ENCODE peak calls at places on chromosomes 13 and 19, in ten cellular contexts. One of them, this sample, is unnamed.
A peak's percentile ranks its signal among the peaks of the same experiment; 100 is the strongest.

GRCh38 chr13:97225533-97225932 is 3.4 kb downstream of the MBNL2 start:
- DNase-seq in OCI-LY7: peak; percentile 37
- DNase-seq in cardiac muscle cell: no peak
- DNase-seq in thoracic aorta: no peak
- DNase-seq in adrenal gland: no peak
- DNase-seq in stomach: no peak
- DNase-seq in endothelial cell of umbilical vein: peak; percentile 41
- DNase-seq in K562: no peak
- DNase-seq in PC-3: no peak
- DNase-seq in HCT116: no peak
- DNase-seq in this sample: no peak

GRCh38 chr13:97429681-97430081 is 4.3 kb upstream of the RAP2A start:
- DNase-seq in adrenal gland: no peak
- DNase-seq in OCI-LY7: no peak
- DNase-seq in cardiac muscle cell: peak; percentile 36
- DNase-seq in stomach: no peak
- DNase-seq in endothelial cell of umbilical vein: no peak
- DNase-seq in K562: no peak
- DNase-seq in HCT116: no peak
- DNase-seq in PC-3: no peak
- DNase-seq in thoracic aorta: no peak
- DNase-seq in this sample: no peak

GRCh38 chr19:6236310-6237291 is 43.2 kb downstream of the MLLT1 start:
- DNase-seq in OCI-LY7: no peak
- DNase-seq in adrenal gland: peak; percentile 82
- DNase-seq in endothelial cell of umbilical vein: peak; percentile 42
- DNase-seq in PC-3: peak; percentile 92
- DNase-seq in HCT116: no peak
- DNase-seq in stomach: peak; percentile 99
- DNase-seq in thoracic aorta: no peak
- DNase-seq in K562: no peak
- DNase-seq in cardiac muscle cell: no peak
- DNase-seq in this sample: no peak

GRCh38 chr13:30872685-30873443 is 33.2 kb upstream of the MEDAG start:
- DNase-seq in PC-3: no peak
- DNase-seq in K562: no peak
- DNase-seq in HCT116: no peak
- DNase-seq in cardiac muscle cell: peak; percentile 91
- DNase-seq in endothelial cell of umbilical vein: peak; percentile 97
- DNase-seq in OCI-LY7: no peak
- DNase-seq in stomach: no peak
- DNase-seq in adrenal gland: no peak
- DNase-seq in thoracic aorta: no peak
- DNase-seq in this sample: no peak

GRCh38 chr13:110380359-110381028 is 73.4 kb downstream of the COL4A2 start:
- DNase-seq in endothelial cell of umbilical vein: peak; percentile 23
- DNase-seq in HCT116: no peak
- DNase-seq in PC-3: peak; percentile 74
- DNase-seq in thoracic aorta: no peak
- DNase-seq in OCI-LY7: no peak
- DNase-seq in stomach: no peak
- DNase-seq in adrenal gland: no peak
- DNase-seq in K562: no peak
- DNase-seq in cardiac muscle cell: peak; percentile 79
- DNase-seq in this sample: no peak

GRCh38 chr13:52892925-52893324 is 44.5 kb upstream of the PCDH8 start:
- DNase-seq in PC-3: peak; percentile 2
- DNase-seq in HCT116: no peak
- DNase-seq in thoracic aorta: no peak
- DNase-seq in OCI-LY7: no peak
- DNase-seq in K562: no peak
- DNase-seq in adrenal gland: no peak
- DNase-seq in endothelial cell of umbilical vein: no peak
- DNase-seq in cardiac muscle cell: no peak
- DNase-seq in stomach: peak; percentile 31
- DNase-seq in this sample: no peak

GRCh38 chr19:24140099-24140498 is 53.1 kb downstream of the ZNF254 start:
- DNase-seq in stomach: no peak
- DNase-seq in HCT116: no peak
- DNase-seq in PC-3: peak; percentile 89
- DNase-seq in endothelial cell of umbilical vein: peak; percentile 24
- DNase-seq in thoracic aorta: no peak
- DNase-seq in adrenal gland: no peak
- DNase-seq in OCI-LY7: no peak
- DNase-seq in K562: peak; percentile 9
- DNase-seq in cardiac muscle cell: peak; percentile 84
- DNase-seq in this sample: no peak

GRCh38 chr19:6696239-6696820 is 24.1 kb downstream of the C3 start:
- DNase-seq in PC-3: no peak
- DNase-seq in endothelial cell of umbilical vein: no peak
- DNase-seq in HCT116: no peak
- DNase-seq in adrenal gland: no peak
- DNase-seq in thoracic aorta: no peak
- DNase-seq in stomach: no peak
- DNase-seq in cardiac muscle cell: no peak
- DNase-seq in K562: no peak
- DNase-seq in OCI-LY7: no peak
- DNase-seq in this sample: no peak

DNA sequence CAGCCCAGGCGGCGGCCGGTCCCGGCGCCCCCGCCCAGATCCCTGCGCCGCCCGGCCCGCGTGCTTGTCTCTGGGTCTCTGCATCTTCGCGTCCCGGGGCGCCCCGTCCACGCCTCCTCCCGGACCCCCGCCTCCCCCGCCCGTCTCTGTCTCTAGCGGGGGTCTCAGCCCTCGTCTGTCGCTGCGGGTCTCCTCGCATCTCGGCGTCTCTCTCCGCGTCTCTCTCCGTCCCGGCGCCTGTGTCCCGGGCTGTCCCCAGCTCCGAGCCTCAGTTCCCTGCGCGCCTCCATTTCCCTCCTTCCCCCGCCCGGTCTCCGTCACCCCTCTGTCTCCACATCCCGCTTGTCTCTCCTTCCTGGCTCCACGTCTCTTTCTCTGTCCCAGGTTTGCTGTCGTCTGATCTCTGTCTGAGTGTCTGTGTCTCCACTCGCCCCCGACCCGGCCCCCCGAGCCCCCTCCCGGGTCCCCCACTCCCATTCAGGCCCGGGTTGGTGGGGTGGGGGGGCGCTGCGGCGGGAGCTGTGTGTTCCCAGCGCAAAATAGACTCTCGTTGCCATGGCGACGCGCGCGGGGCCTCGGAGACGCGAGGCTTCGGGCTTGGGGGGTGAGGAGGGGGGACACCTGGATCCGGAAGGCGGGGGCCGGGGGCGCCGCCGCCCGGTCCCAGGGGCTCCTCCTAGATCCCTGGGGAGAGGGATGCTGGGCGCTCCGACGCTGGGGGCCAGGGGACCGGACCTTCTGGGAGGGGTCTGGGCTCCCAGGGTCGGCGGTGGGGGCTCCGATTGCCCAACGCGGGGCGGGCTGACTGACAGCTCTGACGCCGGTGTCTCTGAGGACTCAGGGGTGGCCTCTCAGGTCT is 8.7 kb upstream of the SHISA7 start:
- DNase-seq in thoracic aorta: no peak
- DNase-seq in adrenal gland: peak; percentile 59
- DNase-seq in stomach: no peak
- DNase-seq in cardiac muscle cell: no peak
- DNase-seq in HCT116: no peak
- DNase-seq in OCI-LY7: no peak
- DNase-seq in K562: peak; percentile 44
- DNase-seq in endothelial cell of umbilical vein: no peak
- DNase-seq in PC-3: no peak
- DNase-seq in this sample: no peak
- TF ChIP-seq CTCF in thoracic aorta: no peak
- TF ChIP-seq CTCF in adrenal gland: no peak
- TF ChIP-seq CTCF in stomach: no peak
- TF ChIP-seq CTCF in cardiac muscle cell: no peak
- TF ChIP-seq CTCF in HCT116: no peak
- TF ChIP-seq CTCF in OCI-LY7: no peak
- TF ChIP-seq CTCF in K562: no peak
- TF ChIP-seq CTCF in endothelial cell of umbilical vein: no peak
- TF ChIP-seq CTCF in PC-3: no peak
- TF ChIP-seq CTCF in this sample: no peak

DNA sequence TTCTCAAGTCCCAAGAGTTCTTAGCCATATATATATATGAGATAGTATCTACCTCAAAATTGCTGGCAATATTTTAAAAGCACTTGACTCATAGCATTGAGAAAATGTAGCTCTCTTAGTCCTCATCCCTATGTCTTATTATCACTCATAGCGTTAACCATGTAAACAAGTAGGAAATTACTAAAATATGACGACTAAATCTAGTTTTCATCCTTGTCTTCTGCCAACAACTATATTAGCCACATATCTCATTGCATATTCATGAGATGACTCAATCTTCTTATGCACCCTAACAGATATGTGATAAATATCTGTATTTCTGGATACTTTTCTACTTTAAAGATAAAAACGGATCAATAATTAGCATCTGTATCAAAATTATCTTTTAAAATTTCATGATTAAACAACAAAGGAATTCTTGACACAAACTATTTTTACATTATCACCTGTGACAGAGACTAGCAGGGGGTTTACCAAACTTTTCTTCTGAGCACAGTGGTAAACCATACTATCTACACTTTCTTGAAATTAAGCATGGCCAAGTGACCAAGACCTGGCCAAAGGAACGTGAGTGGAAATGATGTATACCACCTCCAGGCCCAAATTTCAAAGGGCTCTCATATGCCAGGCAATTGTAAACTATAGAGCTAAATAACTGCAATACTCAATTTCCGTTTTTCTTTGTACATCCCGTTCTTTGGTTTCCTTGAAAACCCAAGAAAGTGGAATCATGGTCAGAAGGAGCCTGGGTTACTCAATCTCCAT is 45.7 kb downstream of the ZC3H13 start:
- DNase-seq in HCT116: no peak
- DNase-seq in PC-3: no peak
- DNase-seq in endothelial cell of umbilical vein: no peak
- DNase-seq in adrenal gland: no peak
- DNase-seq in cardiac muscle cell: no peak
- DNase-seq in thoracic aorta: no peak
- DNase-seq in K562: no peak
- DNase-seq in stomach: no peak
- DNase-seq in OCI-LY7: no peak
- DNase-seq in this sample: no peak
- H3K27ac ChIP-seq in HCT116: no peak overlapping the region
- H3K27ac ChIP-seq in PC-3: no peak overlapping the region
- H3K27ac ChIP-seq in endothelial cell of umbilical vein: no peak overlapping the region
- H3K27ac ChIP-seq in adrenal gland: no peak overlapping the region
- H3K27ac ChIP-seq in cardiac muscle cell: no peak overlapping the region
- H3K27ac ChIP-seq in thoracic aorta: no peak overlapping the region
- H3K27ac ChIP-seq in K562: no peak overlapping the region
- H3K27ac ChIP-seq in stomach: no peak overlapping the region
- H3K27ac ChIP-seq in OCI-LY7: no peak overlapping the region
- H3K27ac ChIP-seq in this sample: no peak overlapping the region

GRCh38 chr13:106349080-106349841 is 186.2 kb downstream of the EFNB2 start:
- DNase-seq in endothelial cell of umbilical vein: peak; percentile 99
- DNase-seq in thoracic aorta: no peak
- DNase-seq in stomach: peak; percentile 69
- DNase-seq in adrenal gland: no peak
- DNase-seq in PC-3: peak; percentile 83
- DNase-seq in HCT116: peak; percentile 94
- DNase-seq in cardiac muscle cell: peak; percentile 10
- DNase-seq in K562: no peak
- DNase-seq in OCI-LY7: no peak
- DNase-seq in this sample: no peak
- H3K4me3 ChIP-seq in endothelial cell of umbilical vein: peak overlapping the region; percentile 52
- H3K4me3 ChIP-seq in thoracic aorta: peak overlapping the region; percentile 67
- H3K4me3 ChIP-seq in stomach: peak overlapping the region; percentile 37
- H3K4me3 ChIP-seq in adrenal gland: no peak overlapping the region
- H3K4me3 ChIP-seq in PC-3: peak overlapping the region; percentile 65
- H3K4me3 ChIP-seq in HCT116: peak overlapping the region; percentile 58
- H3K4me3 ChIP-seq in cardiac muscle cell: peak overlapping the region; percentile 28
- H3K4me3 ChIP-seq in K562: no peak overlapping the region
- H3K4me3 ChIP-seq in OCI-LY7: no peak overlapping the region
- H3K4me3 ChIP-seq in this sample: peak overlapping the region; percentile 60

GRCh38 chr19:46299695-46300094 is 2.9 kb downstream of the HIF3A start:
- DNase-seq in stomach: no peak
- DNase-seq in adrenal gland: peak; percentile 54
- DNase-seq in PC-3: no peak
- DNase-seq in cardiac muscle cell: peak; percentile 38
- DNase-seq in OCI-LY7: no peak
- DNase-seq in K562: no peak
- DNase-seq in thoracic aorta: no peak
- DNase-seq in endothelial cell of umbilical vein: no peak
- DNase-seq in HCT116: no peak
- DNase-seq in this sample: no peak

GRCh38 chr19:46298477-46299003 is 1.7 kb downstream of the HIF3A start:
- DNase-seq in thoracic aorta: no peak
- DNase-seq in adrenal gland: peak; percentile 58
- DNase-seq in endothelial cell of umbilical vein: peak; percentile 18
- DNase-seq in cardiac muscle cell: no peak
- DNase-seq in PC-3: no peak
- DNase-seq in HCT116: no peak
- DNase-seq in stomach: no peak
- DNase-seq in K562: no peak
- DNase-seq in OCI-LY7: no peak
- DNase-seq in this sample: no peak

GRCh38 chr19:46296722-46297431 is at the start of gene HIF3A:
- DNase-seq in adrenal gland: peak; percentile 78
- DNase-seq in PC-3: no peak
- DNase-seq in stomach: peak; percentile 78
- DNase-seq in OCI-LY7: no peak
- DNase-seq in K562: peak; percentile 10
- DNase-seq in thoracic aorta: no peak
- DNase-seq in endothelial cell of umbilical vein: peak; percentile 64
- DNase-seq in cardiac muscle cell: peak; percentile 85
- DNase-seq in HCT116: no peak
- DNase-seq in this sample: no peak

GRCh38 chr19:46299004-46299509 is 2.2 kb downstream of the HIF3A start:
- DNase-seq in OCI-LY7: no peak
- DNase-seq in thoracic aorta: peak; percentile 74
- DNase-seq in PC-3: peak; percentile 76
- DNase-seq in stomach: peak; percentile 99
- DNase-seq in HCT116: peak; percentile 45
- DNase-seq in adrenal gland: peak; percentile 98
- DNase-seq in endothelial cell of umbilical vein: peak; percentile 95
- DNase-seq in cardiac muscle cell: peak; percentile 97
- DNase-seq in K562: peak; percentile 7
- DNase-seq in this sample: no peak

DNA sequence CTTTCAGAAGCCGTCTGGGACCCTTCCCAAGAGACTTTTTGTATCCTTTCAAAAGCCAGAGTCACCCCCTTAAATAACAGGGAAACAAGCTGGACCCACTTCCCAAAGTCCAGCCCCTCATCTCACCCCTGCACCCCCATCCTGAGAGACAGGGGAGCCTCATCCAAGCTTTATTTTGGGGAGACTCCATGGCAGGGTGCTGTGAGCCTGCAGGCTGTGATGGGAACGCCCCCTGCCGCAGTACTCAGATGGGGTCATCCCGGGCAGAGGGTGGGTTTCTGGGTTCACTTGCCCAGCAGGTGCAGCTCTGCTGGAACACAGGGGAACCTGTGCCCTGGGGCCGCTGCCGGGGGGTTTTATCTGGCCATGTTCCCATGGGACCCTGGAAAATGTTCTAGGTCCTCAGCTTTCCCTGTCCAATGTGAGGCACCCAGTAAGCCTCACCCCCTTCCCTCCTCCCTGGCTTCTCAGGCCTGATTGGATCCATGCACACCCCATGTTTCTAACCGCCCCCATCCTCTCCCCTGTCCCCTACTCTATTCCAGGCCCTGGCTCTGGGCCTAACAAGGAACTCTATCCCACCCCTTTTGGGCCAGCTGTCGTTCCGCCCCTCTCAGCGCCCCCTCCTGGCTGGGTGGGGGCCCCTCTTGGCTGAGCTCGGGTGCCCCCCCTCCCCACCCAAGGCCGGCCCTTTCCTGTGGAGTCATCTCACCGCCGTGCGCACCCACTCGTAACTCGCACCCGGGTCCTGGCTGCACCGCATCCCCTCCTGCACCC is 1.0 kb downstream of the HIF3A start:
- DNase-seq in cardiac muscle cell: peak; percentile 92
- DNase-seq in HCT116: no peak
- DNase-seq in stomach: peak; percentile 50
- DNase-seq in thoracic aorta: peak; percentile 47
- DNase-seq in endothelial cell of umbilical vein: peak; percentile 43
- DNase-seq in K562: peak; percentile 20
- DNase-seq in adrenal gland: peak; percentile 78
- DNase-seq in OCI-LY7: no peak
- DNase-seq in PC-3: no peak
- DNase-seq in this sample: no peak
- TF ChIP-seq CTCF in cardiac muscle cell: peak; percentile 28
- TF ChIP-seq CTCF in HCT116: no peak
- TF ChIP-seq CTCF in stomach: no peak
- TF ChIP-seq CTCF in thoracic aorta: peak; percentile 36
- TF ChIP-seq CTCF in endothelial cell of umbilical vein: no peak
- TF ChIP-seq CTCF in K562: no peak
- TF ChIP-seq CTCF in adrenal gland: no peak
- TF ChIP-seq CTCF in OCI-LY7: peak; percentile 29
- TF ChIP-seq CTCF in PC-3: no peak
- TF ChIP-seq CTCF in this sample: no peak